ENCODE peak calls at places on chromosome 1, in nine cellular contexts. P, R, D, E, B, V, N, Z and O are unnamed samples.

GRCh38 chr1:180623579-180624347 is 8.1 kb upstream of the XPR1 start:
- DNase-seq in P (peak), E (no peak), V (peak), B (peak), N (peak), R (no peak), Z (no peak), D (no peak), O (no peak)

GRCh38 chr1:18976096-18976495 is 19.6 kb upstream of the IFFO2 start:
- DNase-seq in R (no peak), B (no peak), N (no peak), V (no peak), D (no peak), Z (no peak), E (no peak), P (no peak), O (peak)

GRCh38 chr1:32303997-32304622 is 12.2 kb downstream of the HDAC1 start:
- DNase-seq in V (no peak), B (peak), N (no peak), E (no peak), D (no peak), P (peak), R (no peak), Z (no peak), O (no peak)

GRCh38 chr1:220922951-220923350 is 43.7 kb downstream of the HLX start:
- DNase-seq in R (no peak), N (peak), P (no peak), D (no peak), V (no peak), B (no peak), Z (no peak), E (no peak), O (no peak)

GRCh38 chr1:93769767-93770166 is 88.1 kb upstream of the BCAR3 start:
- DNase-seq in N (peak), B (no peak), Z (no peak), P (no peak), V (no peak), E (no peak), D (no peak), R (no peak), O (no peak)

GRCh38 chr1:11868331-11868730 is 9.6 kb upstream of the NPPB start:
- DNase-seq in V (no peak), B (no peak), E (no peak), Z (no peak), D (no peak), N (peak), P (no peak), R (no peak), O (no peak)

GRCh38 chr1:34642679-34643078 is 112.2 kb upstream of the GJB5 start:
- DNase-seq in N (peak), V (no peak), Z (no peak), P (no peak), B (no peak), D (no peak), E (no peak), R (no peak), O (no peak)

GRCh38 chr1:10193340-10193739 is 17.0 kb upstream of the KIF1B start:
- DNase-seq in P (no peak), D (no peak), Z (no peak), N (no peak), R (no peak), V (no peak), B (no peak), E (no peak), O (no peak)

DNA sequence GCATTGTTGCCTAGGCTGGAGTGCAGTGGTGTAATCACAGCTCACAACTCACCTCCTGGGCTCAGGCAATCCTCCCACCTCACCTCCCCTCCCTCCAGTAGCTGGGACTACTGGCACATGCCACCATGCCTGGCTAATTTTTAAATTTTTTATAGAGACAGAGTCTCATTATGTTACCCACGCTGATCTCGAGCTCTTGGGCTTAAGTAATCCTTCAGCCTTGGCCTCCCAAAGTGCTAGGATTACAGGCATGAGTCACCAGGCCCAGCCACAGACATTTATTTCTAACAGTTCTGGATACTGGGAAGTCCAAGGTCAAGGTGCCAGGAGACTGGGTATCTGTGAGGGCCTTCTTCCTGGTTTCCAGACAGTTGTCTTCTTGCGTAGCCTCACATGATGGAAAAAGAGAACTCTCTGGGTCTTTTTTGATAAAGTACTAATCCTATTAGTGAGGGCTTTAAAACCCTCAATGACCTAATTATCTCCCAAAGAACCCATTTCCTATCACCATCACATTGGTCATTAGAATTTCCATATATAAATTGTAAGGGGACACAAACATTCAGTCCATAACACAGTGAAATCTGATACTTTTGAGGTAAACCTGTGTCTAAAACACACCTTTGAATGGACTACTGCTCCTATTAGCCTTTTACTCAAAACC is 67.9 kb downstream of the PHACTR4 start:
- DNase-seq in D (peak), Z (no peak), V (peak), P (peak), N (peak), E (peak), R (no peak), B (peak), O (no peak)
- H3K4me3 ChIP-seq in D (no peak), Z (peak), V (peak), P (peak), N (no peak), E (peak), R (no peak), B (no peak), O (peak)

GRCh38 chr1:109392788-109393580 is 4.7 kb downstream of the SORT1 start:
- DNase-seq in D (peak), E (peak), P (peak), R (peak), B (peak), Z (no peak), V (peak), N (no peak), O (no peak)
- H3K4me3 ChIP-seq in D (no peak), E (peak), P (peak), R (peak), B (peak), Z (peak), V (no peak), N (no peak), O (peak)

GRCh38 chr1:217562229-217562878 is 68.5 kb downstream of the GPATCH2 start:
- DNase-seq in N (peak), V (peak), B (peak), E (no peak), Z (no peak), P (peak), D (no peak), R (no peak), O (no peak)
- H3K4me3 ChIP-seq in N (no peak), V (no peak), B (no peak), E (no peak), Z (no peak), P (peak), D (no peak), R (no peak), O (no peak)

DNA sequence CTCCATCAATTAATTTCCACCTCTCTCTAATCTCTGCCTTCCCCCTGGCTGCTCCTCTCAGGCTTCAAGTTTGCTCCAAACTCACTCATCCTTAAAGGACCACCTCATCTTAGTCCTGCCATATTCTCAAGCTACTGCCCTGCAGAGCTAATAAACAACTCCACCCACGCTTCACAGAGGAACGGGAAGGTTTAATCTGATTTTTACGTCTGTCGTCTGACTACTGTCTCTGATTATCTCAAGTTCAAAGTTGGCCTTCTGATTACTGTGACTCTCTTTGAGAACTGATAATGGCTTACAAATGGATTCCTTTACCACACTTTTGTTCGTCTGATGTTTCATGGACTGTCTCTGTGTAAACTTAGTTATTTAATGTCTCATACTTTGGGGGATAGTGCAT is 7.6 kb upstream of the CPT2 start:
- DNase-seq in R (no peak), Z (no peak), V (no peak), P (no peak), D (no peak), B (peak), E (no peak), N (peak), O (no peak)
- H3K4me3 ChIP-seq in R (no peak), Z (no peak), V (no peak), P (no peak), D (no peak), B (no peak), E (no peak), N (no peak), O (no peak)

DNA sequence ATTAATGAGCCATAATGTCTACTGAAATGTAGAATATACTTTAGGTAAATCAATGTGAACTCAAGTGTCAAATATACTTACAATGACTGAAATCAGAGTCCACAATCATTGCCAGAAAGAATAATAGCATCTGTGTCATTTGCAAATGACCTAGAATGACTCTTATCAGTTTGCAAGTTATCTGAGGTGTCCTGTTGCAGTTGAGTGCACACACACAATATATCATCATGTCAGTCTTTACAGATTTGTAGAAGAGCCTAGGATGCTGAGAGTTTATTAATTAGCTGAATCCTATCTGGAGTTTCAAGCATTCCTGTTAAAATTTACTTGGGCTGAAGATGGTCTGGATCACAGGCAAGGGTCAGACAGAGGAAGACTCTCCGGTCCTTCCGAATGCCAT is 324.0 kb upstream of the GREM2 start:
- DNase-seq in Z (no peak), B (no peak), D (no peak), E (no peak), P (no peak), N (no peak), R (no peak), V (no peak), O (no peak)
- H3K4me3 ChIP-seq in Z (no peak), B (no peak), D (no peak), E (no peak), P (no peak), N (no peak), R (no peak), V (no peak), O (no peak)

GRCh38 chr1:8261398-8261762 is 56.5 kb upstream of the SLC45A1 start:
- DNase-seq in P (no peak), R (no peak), E (no peak), N (no peak), Z (no peak), D (no peak), B (no peak), V (no peak), O (no peak)

GRCh38 chr1:8256321-8256720 is 61.6 kb upstream of the SLC45A1 start:
- DNase-seq in B (no peak), E (no peak), V (no peak), Z (no peak), R (no peak), N (no peak), D (no peak), P (no peak), O (no peak)

GRCh38 chr1:8257621-8258020 is 60.3 kb upstream of the SLC45A1 start:
- DNase-seq in E (no peak), D (no peak), Z (no peak), V (no peak), B (no peak), N (no peak), R (no peak), P (no peak), O (no peak)

GRCh38 chr1:8255712-8256111 is 62.2 kb upstream of the SLC45A1 start:
- DNase-seq in N (no peak), P (no peak), Z (no peak), R (no peak), E (no peak), V (no peak), D (no peak), B (no peak), O (no peak)

DNA sequence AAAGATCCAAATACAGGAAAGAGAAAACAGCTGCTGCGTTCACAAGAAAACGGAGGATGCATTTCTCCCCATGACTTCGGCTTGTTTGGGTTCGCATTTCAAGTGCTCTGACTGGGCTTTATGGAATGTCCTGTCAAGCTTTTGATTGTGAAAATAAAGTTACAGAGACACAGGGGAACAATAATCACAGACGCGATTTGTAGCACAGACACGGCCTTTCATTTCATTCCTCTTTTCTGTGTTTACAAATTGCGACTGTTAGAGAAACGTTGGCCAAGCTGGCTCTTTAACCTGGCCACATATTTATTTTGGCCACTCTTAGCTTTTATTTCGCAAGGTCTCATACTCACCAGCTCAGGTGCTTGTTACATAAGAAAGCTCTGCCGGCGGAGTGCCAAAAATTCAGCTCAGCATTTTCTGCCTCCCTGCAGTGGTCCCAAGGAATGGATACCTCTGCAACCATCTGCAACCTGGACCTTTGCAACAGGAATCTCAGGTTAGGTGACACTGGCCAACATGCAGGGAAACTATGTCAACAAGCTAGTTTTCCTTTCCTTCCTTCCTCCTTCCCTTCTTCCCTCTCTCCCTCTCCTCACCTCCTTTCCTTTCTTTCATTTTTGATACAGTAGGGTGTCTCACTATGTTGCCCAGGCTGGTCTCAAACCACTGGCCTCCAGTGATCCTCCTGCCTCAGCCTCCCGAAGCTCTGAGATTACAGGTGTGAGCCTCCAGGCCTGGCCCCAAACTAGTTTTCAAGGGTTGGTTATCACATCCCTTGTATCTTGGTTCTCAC is 58.2 kb upstream of the SLC45A1 start:
- DNase-seq in N (peak), P (peak), R (no peak), V (peak), Z (no peak), E (peak), D (peak), B (peak), O (peak)
- H3K4me3 ChIP-seq in N (no peak), P (peak), R (no peak), V (peak), Z (peak), E (no peak), D (no peak), B (peak), O (no peak)